ENCODE peak calls at places on chromosomes 16 and 17, in ten cellular contexts. G is HAP-1, B is NCI-H1105 treated with DMSO at 0.1 percent for 48 hours, M is heart right ventricle, J is NCI-H1092, R is H7, Z is fibroblast of mammary gland, S is nucleus accumbens, N is thoracic aorta, T is vagina. X is an unnamed sample.

GRCh38 chr17:1989135-1989534 is 36.0 kb downstream of the RTN4RL1 start:
- DNase-seq in G (no peak), B (no peak), M (no peak), J (no peak), R (no peak), Z (peak), S (no peak), N (peak), T (no peak), X (peak)

GRCh38 chr17:48486557-48486956 is 44.3 kb downstream of the HOXB1 start:
- DNase-seq in G (no peak), B (no peak), M (no peak), J (no peak), R (no peak), Z (peak), S (no peak), N (no peak), T (no peak), X (peak)

GRCh38 chr17:40846515-40847155 is 20.4 kb downstream of the KRT12 start:
- DNase-seq in G (no peak), B (no peak), M (no peak), J (no peak), R (no peak), Z (peak), S (no peak), N (no peak), T (no peak), X (no peak)

GRCh38 chr16:48408688-48409087 is 23.5 kb upstream of the SIAH1 start:
- DNase-seq in G (no peak), B (no peak), M (peak), J (no peak), R (no peak), Z (peak), S (no peak), N (no peak), T (no peak), X (no peak)

GRCh38 chr17:51853857-51854256 is 304.7 kb downstream of the CA10 start:
- DNase-seq in G (no peak), B (no peak), M (no peak), J (peak), R (no peak), Z (no peak), S (no peak), N (no peak), T (no peak), X (no peak)

GRCh38 chr17:73491648-73492047 is 152.6 kb downstream of the SDK2 start:
- DNase-seq in G (no peak), B (no peak), M (no peak), J (no peak), R (no peak), Z (no peak), S (no peak), N (no peak), T (no peak), X (no peak)

GRCh38 chr17:81481011-81481799 is 31.4 kb downstream of the ACTG1 start:
- DNase-seq in G (no peak), B (peak), M (peak), J (peak), R (peak), Z (peak), S (peak), N (no peak), T (no peak), X (peak)

GRCh38 chr17:40314557-40314953 is 5.6 kb downstream of the RARA start:
- DNase-seq in G (no peak), B (peak), M (peak), J (peak), R (peak), Z (peak), S (no peak), N (peak), T (peak), X (peak)

GRCh38 chr16:78298986-78299385 is 199.5 kb downstream of the WWOX start:
- DNase-seq in G (no peak), B (no peak), M (no peak), J (no peak), R (no peak), Z (no peak), S (no peak), N (no peak), T (no peak), X (no peak)

GRCh38 chr16:35713762-35714650 is 2254.6 kb downstream of the TP53TG3F start:
- DNase-seq in G (no peak), B (no peak), M (no peak), J (no peak), R (no peak), Z (no peak), S (no peak), N (no peak), T (no peak), X (no peak)

GRCh38 chr17:15966183-15966878 is 21.4 kb downstream of the ADORA2B start:
- DNase-seq in G (peak), B (no peak), M (no peak), J (peak), R (peak), Z (no peak), S (no peak), N (no peak), T (no peak), X (no peak)

GRCh38 chr16:89334988-89335802 is 117.7 kb downstream of the ZNF778 start:
- DNase-seq in G (no peak), B (no peak), M (no peak), J (no peak), R (no peak), Z (no peak), S (no peak), N (no peak), T (no peak), X (no peak)

GRCh38 chr17:692116-692515 is 22.5 kb downstream of the VPS53 start:
- DNase-seq in G (no peak), B (no peak), M (no peak), J (no peak), R (no peak), Z (peak), S (no peak), N (no peak), T (no peak), X (no peak)

GRCh38 chr16:78984324-78984723 is 616.2 kb downstream of the MAF start:
- DNase-seq in G (no peak), B (no peak), M (no peak), J (no peak), R (no peak), Z (no peak), S (no peak), N (no peak), T (no peak), X (no peak)

GRCh38 chr17:83132251-83133081 is 53.1 kb downstream of the METRNL start:
- DNase-seq in G (no peak), B (no peak), M (peak), J (no peak), R (no peak), Z (no peak), S (no peak), N (no peak), T (no peak), X (no peak)

GRCh38 chr17:43720311-43721060 is 38.1 kb downstream of the SOST start:
- DNase-seq in G (no peak), B (no peak), M (peak), J (peak), R (peak), Z (peak), S (peak), N (peak), T (no peak), X (peak)

GRCh38 chr17:511001-511690 is 158.5 kb upstream of the RPH3AL start:
- DNase-seq in G (no peak), B (no peak), M (no peak), J (no peak), R (no peak), Z (peak), S (no peak), N (no peak), T (no peak), X (peak)

GRCh38 chr17:66633322-66633965 is 201.5 kb upstream of the CACNG5 start:
- DNase-seq in G (no peak), B (no peak), M (no peak), J (no peak), R (no peak), Z (peak), S (no peak), N (no peak), T (no peak), X (peak)

GRCh38 chr17:82689077-82689476 is 9.4 kb downstream of the RAB40B start:
- DNase-seq in G (no peak), B (no peak), M (no peak), J (no peak), R (no peak), Z (no peak), S (no peak), N (no peak), T (no peak), X (no peak)

GRCh38 chr16:592518-593306 is 2.8 kb downstream of the RAB40C start:
- DNase-seq in G (no peak), B (peak), M (no peak), J (peak), R (no peak), Z (peak), S (peak), N (no peak), T (no peak), X (no peak)

GRCh38 chr17:28118362-28118761 is 75.9 kb downstream of the NLK start:
- DNase-seq in G (no peak), B (no peak), M (no peak), J (no peak), R (no peak), Z (no peak), S (no peak), N (no peak), T (no peak), X (no peak)

GRCh38 chr17:57900991-57901743 is 51.3 kb upstream of the MRPS23 start:
- DNase-seq in G (no peak), B (peak), M (no peak), J (no peak), R (no peak), Z (no peak), S (no peak), N (no peak), T (no peak), X (no peak)

GRCh38 chr17:50114849-50115357 is 15.1 kb downstream of the SAMD14 start:
- DNase-seq in G (peak), B (peak), M (no peak), J (peak), R (peak), Z (peak), S (peak), N (no peak), T (no peak), X (peak)

GRCh38 chr17:30398328-30399041 is 19.8 kb downstream of the CPD start:
- DNase-seq in G (no peak), B (no peak), M (no peak), J (no peak), R (no peak), Z (no peak), S (no peak), N (no peak), T (no peak), X (no peak)

GRCh38 chr17:63841350-63842172 is 924 bp downstream of the SMARCD2 start:
- DNase-seq in G (peak), B (no peak), M (peak), J (peak), R (peak), Z (peak), S (peak), N (no peak), T (no peak), X (no peak)

GRCh38 chr16:15949210-15950166 is at the start of gene ABCC1:
- DNase-seq in G (peak), B (peak), M (peak), J (peak), R (peak), Z (no peak), S (no peak), N (no peak), T (no peak), X (no peak)

GRCh38 chr17:80339118-80339517 is 75.8 kb upstream of the ENDOV start:
- DNase-seq in G (no peak), B (no peak), M (no peak), J (no peak), R (no peak), Z (no peak), S (no peak), N (no peak), T (no peak), X (no peak)

GRCh38 chr17:56867948-56868376 is 34.0 kb downstream of the DGKE start:
- DNase-seq in G (no peak), B (no peak), M (no peak), J (peak), R (no peak), Z (peak), S (no peak), N (no peak), T (no peak), X (no peak)

GRCh38 chr17:1019451-1019850 is 22.5 kb downstream of the TIMM22 start:
- DNase-seq in G (no peak), B (no peak), M (peak), J (no peak), R (no peak), Z (no peak), S (no peak), N (no peak), T (no peak), X (no peak)

GRCh38 chr17:41848788-41849187 is 11.2 kb downstream of the KLHL10 start:
- DNase-seq in G (no peak), B (no peak), M (no peak), J (no peak), R (no peak), Z (peak), S (no peak), N (no peak), T (no peak), X (no peak)

GRCh38 chr17:81608082-81608481 is 28.8 kb downstream of the NPLOC4 start:
- DNase-seq in G (no peak), B (no peak), M (no peak), J (no peak), R (no peak), Z (peak), S (no peak), N (no peak), T (no peak), X (no peak)

GRCh38 chr16:63188076-63188771 is 1152.0 kb upstream of the CDH8 start:
- DNase-seq in G (no peak), B (no peak), M (no peak), J (no peak), R (no peak), Z (no peak), S (no peak), N (no peak), T (no peak), X (no peak)

GRCh38 chr17:40554646-40555295 is 10.5 kb downstream of the CCR7 start:
- DNase-seq in G (no peak), B (no peak), M (no peak), J (no peak), R (peak), Z (no peak), S (no peak), N (no peak), T (peak), X (no peak)

GRCh38 chr17:65388911-65389310 is 172.5 kb downstream of the AXIN2 start:
- DNase-seq in G (no peak), B (no peak), M (no peak), J (no peak), R (no peak), Z (peak), S (no peak), N (no peak), T (no peak), X (no peak)

GRCh38 chr17:81086789-81087551 is 52.0 kb downstream of the BAIAP2 start:
- DNase-seq in G (no peak), B (no peak), M (no peak), J (no peak), R (no peak), Z (no peak), S (no peak), N (no peak), T (no peak), X (no peak)

GRCh38 chr17:80389011-80389995 is 25.7 kb upstream of the ENDOV start:
- DNase-seq in G (no peak), B (no peak), M (no peak), J (no peak), R (peak), Z (no peak), S (no peak), N (no peak), T (no peak), X (no peak)

GRCh38 chr17:77843878-77844260 is 114.6 kb upstream of the TNRC6C start:
- DNase-seq in G (no peak), B (no peak), M (no peak), J (no peak), R (no peak), Z (no peak), S (no peak), N (no peak), T (no peak), X (no peak)

GRCh38 chr16:23245268-23245667 is 56.8 kb upstream of the SCNN1B start:
- DNase-seq in G (no peak), B (no peak), M (peak), J (no peak), R (no peak), Z (no peak), S (no peak), N (peak), T (no peak), X (no peak)

X was measured in stromal cell of bone marrow.